ENCODE peak calls at places on chromosomes 4 and X, in five cellular contexts. One of them, this sample, is unnamed.

GRCh38 chrX:1535241-1536041 is 1.5 kb downstream of the P2RY8 start:
- DNase-seq in K562: no peak
- DNase-seq in HepG2: no peak
- DNase-seq in H1: no peak
- DNase-seq in ovary: peak
- DNase-seq in this sample: no peak

GRCh38 chr4:151095142-151095541 is 4.3 kb upstream of the RPS3A start:
- DNase-seq in ovary: no peak
- DNase-seq in HepG2: no peak
- DNase-seq in K562: no peak
- DNase-seq in H1: no peak
- DNase-seq in this sample: no peak

GRCh38 chr4:152045781-152046571 is 285.2 kb upstream of the GATB start:
- DNase-seq in H1: peak
- DNase-seq in K562: peak
- DNase-seq in ovary: peak
- DNase-seq in HepG2: peak
- DNase-seq in this sample: no peak

GRCh38 chrX:69299271-69299670 is 134.0 kb upstream of the PJA1 start:
- DNase-seq in HepG2: no peak
- DNase-seq in K562: no peak
- DNase-seq in H1: no peak
- DNase-seq in ovary: no peak
- DNase-seq in this sample: no peak

GRCh38 chr4:88661724-88662123 is 35.9 kb downstream of the NAP1L5 start:
- DNase-seq in K562: no peak
- DNase-seq in H1: no peak
- DNase-seq in HepG2: no peak
- DNase-seq in ovary: no peak
- DNase-seq in this sample: no peak

GRCh38 chrX:154396948-154397887 is 959 bp upstream of the RPL10 start:
- DNase-seq in HepG2: peak
- DNase-seq in K562: peak
- DNase-seq in ovary: peak
- DNase-seq in H1: no peak
- DNase-seq in this sample: peak

GRCh38 chr4:72900952-72901351 is 168.6 kb downstream of the COX18 start:
- DNase-seq in ovary: no peak
- DNase-seq in H1: no peak
- DNase-seq in HepG2: no peak
- DNase-seq in K562: no peak
- DNase-seq in this sample: no peak

GRCh38 chr4:161356351-161356750 is 807.4 kb downstream of the FSTL5 start:
- DNase-seq in HepG2: no peak
- DNase-seq in K562: no peak
- DNase-seq in H1: no peak
- DNase-seq in ovary: no peak
- DNase-seq in this sample: no peak

GRCh38 chrX:123854329-123854728 is 5.5 kb upstream of the XIAP start:
- DNase-seq in H1: no peak
- DNase-seq in ovary: no peak
- DNase-seq in K562: no peak
- DNase-seq in HepG2: no peak
- DNase-seq in this sample: no peak

GRCh38 chrX:41351923-41352322 is 18.0 kb downstream of the DDX3X start:
- DNase-seq in K562: no peak
- DNase-seq in HepG2: no peak
- DNase-seq in H1: no peak
- DNase-seq in ovary: no peak
- DNase-seq in this sample: no peak

GRCh38 chr4:39433878-39434492 is 24.7 kb downstream of the RPL9 start:
- DNase-seq in H1: no peak
- DNase-seq in ovary: no peak
- DNase-seq in K562: no peak
- DNase-seq in HepG2: no peak
- DNase-seq in this sample: no peak

GRCh38 chrX:123773258-123773978 is 40.6 kb upstream of the THOC2 start:
- DNase-seq in H1: no peak
- DNase-seq in ovary: no peak
- DNase-seq in HepG2: no peak
- DNase-seq in K562: no peak
- DNase-seq in this sample: no peak

DNA sequence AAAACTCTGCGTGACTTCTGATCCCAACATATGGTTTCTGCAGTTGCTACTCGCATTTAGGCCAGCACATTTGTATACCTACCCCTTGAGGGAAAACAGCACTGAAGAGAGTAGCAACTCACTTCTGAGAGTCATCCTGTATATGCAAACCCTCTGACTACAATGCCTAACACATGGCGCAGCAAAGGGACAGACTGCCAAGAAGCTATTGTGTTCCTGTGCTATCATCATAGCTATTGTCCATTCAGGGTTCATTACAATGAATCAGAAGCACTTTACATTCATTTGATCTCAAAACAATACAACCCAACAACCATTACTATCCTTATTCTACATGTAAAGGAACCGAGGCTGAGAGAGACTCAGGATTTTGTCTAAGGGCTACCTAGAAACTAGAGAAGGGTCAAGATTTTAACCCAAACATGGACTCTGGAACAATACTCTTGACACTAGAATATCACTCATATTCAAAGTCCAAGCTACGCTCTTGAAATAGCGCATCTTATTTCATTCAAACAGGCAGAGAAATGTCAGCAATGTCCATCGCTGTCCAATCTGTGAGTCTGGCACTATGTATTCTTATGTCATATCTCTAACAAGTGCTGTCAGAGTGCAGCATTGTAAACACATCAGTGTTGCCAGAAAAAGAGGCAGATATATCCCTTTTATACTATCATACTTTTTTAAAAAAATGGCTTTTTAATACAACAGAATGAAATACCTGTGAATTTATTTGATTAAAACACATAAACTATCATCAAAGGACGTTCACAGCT is 173.6 kb downstream of the CORIN start:
- DNase-seq in K562: no peak
- DNase-seq in H1: no peak
- DNase-seq in HepG2: no peak
- DNase-seq in ovary: no peak
- DNase-seq in this sample: no peak
- TF ChIP-seq EP300 in K562: no peak
- TF ChIP-seq EP300 in H1: no peak
- TF ChIP-seq EP300 in HepG2: no peak
- TF ChIP-seq EP300 in ovary: no peak
- TF ChIP-seq EP300 in this sample: no peak

GRCh38 chr4:25878676-25879075 is 15.9 kb upstream of the SEL1L3 start:
- DNase-seq in K562: no peak
- DNase-seq in H1: no peak
- DNase-seq in HepG2: no peak
- DNase-seq in ovary: no peak
- DNase-seq in this sample: no peak
- TF ChIP-seq EP300 in K562: no peak
- TF ChIP-seq EP300 in H1: no peak
- TF ChIP-seq EP300 in HepG2: no peak
- TF ChIP-seq EP300 in ovary: no peak
- TF ChIP-seq EP300 in this sample: no peak

DNA sequence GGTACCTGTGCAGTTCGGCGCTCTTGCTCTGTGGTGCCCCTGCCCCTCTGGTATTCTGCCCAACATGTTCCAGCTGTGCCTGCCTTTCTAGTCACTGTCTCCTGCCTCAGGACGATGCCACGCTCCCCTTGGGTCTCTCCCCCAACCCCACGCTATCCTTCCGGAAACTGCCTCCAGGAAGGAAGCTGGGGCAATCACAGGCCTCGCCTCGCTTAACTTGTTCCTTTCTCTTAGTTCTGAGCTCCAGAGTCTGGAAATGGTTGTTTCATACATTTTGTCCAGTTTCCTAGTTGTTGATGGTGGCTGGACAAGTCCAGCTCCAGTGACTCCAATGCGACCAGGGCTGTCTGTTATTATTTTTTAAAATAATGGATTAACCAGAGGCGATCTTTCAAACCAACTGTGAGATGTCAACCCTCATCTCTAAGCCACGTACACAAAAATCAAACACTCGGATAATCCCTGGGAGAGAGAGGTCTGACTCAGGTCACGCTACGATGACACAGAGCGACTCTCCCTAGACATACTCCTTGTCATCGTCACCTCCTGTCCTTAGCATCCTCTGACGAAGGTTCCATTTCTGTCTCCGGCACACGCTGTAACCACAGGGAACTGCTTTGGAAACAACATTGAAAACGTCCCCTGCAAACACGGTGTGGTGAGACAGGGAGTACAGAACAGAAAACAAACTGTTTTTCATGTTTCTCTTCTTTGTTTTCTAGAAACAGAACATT is 62.5 kb downstream of the ABLIM2 start:
- DNase-seq in H1: no peak
- DNase-seq in K562: no peak
- DNase-seq in ovary: no peak
- DNase-seq in HepG2: no peak
- DNase-seq in this sample: no peak
- TF ChIP-seq EP300 in H1: no peak
- TF ChIP-seq EP300 in K562: no peak
- TF ChIP-seq EP300 in ovary: no peak
- TF ChIP-seq EP300 in HepG2: no peak
- TF ChIP-seq EP300 in this sample: no peak

GRCh38 chr4:186516287-186516686 is 39.1 kb downstream of the MTNR1A start:
- DNase-seq in H1: no peak
- DNase-seq in K562: no peak
- DNase-seq in HepG2: no peak
- DNase-seq in ovary: no peak
- DNase-seq in this sample: no peak

GRCh38 chr4:186514271-186514950 is 41.0 kb downstream of the MTNR1A start:
- DNase-seq in ovary: no peak
- DNase-seq in K562: no peak
- DNase-seq in H1: no peak
- DNase-seq in HepG2: no peak
- DNase-seq in this sample: no peak
- TF ChIP-seq EP300 in ovary: no peak
- TF ChIP-seq EP300 in K562: no peak
- TF ChIP-seq EP300 in H1: no peak
- TF ChIP-seq EP300 in HepG2: no peak
- TF ChIP-seq EP300 in this sample: no peak

DNA sequence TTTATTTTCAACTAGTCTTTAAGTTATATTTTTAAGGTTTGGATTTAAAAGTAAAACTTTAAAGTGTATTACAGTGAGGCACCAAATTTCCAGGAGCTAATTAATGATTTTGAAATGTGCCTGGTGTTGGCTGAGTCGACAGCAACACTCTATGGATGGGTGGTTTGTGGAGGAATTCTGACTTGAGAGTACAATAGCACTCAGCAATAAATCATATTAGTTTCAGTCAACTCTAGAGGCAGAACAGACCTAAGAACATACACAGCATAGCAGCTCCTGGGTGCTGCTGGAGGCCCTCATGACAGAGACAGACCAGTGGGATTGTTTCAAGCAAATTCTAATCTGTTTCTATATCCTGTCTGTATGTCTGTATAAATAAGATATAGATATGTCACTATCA is 673.4 kb downstream of the TRIML1 start:
- DNase-seq in HepG2: no peak
- DNase-seq in ovary: no peak
- DNase-seq in K562: no peak
- DNase-seq in H1: no peak
- DNase-seq in this sample: no peak
- TF ChIP-seq EP300 in HepG2: no peak
- TF ChIP-seq EP300 in ovary: no peak
- TF ChIP-seq EP300 in K562: no peak
- TF ChIP-seq EP300 in H1: no peak
- TF ChIP-seq EP300 in this sample: no peak

GRCh38 chr4:178083968-178084367 is 641.7 kb upstream of the AGA start:
- DNase-seq in HepG2: no peak
- DNase-seq in ovary: no peak
- DNase-seq in K562: no peak
- DNase-seq in H1: no peak
- DNase-seq in this sample: no peak
- TF ChIP-seq EP300 in HepG2: no peak
- TF ChIP-seq EP300 in ovary: no peak
- TF ChIP-seq EP300 in K562: no peak
- TF ChIP-seq EP300 in H1: no peak
- TF ChIP-seq EP300 in this sample: no peak

GRCh38 chr4:139986621-139987510 is 167.1 kb downstream of the MAML3 start:
- DNase-seq in ovary: no peak
- DNase-seq in K562: no peak
- DNase-seq in H1: no peak
- DNase-seq in HepG2: no peak
- DNase-seq in this sample: no peak
- TF ChIP-seq EP300 in ovary: no peak
- TF ChIP-seq EP300 in K562: no peak
- TF ChIP-seq EP300 in H1: no peak
- TF ChIP-seq EP300 in HepG2: no peak
- TF ChIP-seq EP300 in this sample: no peak

GRCh38 chr4:141486375-141486997 is 149.9 kb upstream of the IL15 start:
- DNase-seq in H1: no peak
- DNase-seq in HepG2: no peak
- DNase-seq in ovary: no peak
- DNase-seq in K562: no peak
- DNase-seq in this sample: no peak

DNA sequence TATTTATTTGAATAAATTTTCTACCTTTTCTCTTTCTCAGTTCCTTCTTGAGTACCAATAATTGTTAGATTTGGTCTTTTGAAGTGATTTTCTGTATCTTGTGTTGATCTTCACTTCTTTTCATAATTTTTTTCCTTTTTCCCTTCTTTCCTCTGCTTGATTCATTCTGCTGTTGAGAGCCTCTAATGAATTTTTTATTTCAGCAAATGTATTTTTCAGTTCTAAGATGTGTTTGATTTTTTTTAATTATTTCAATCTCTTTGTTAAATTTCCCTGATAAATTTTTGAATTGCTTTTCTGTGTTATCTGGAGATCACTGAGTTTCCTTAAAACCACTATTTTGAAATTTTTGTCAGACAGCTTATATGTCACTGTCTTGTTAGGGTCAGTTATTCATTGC is 155.4 kb upstream of the IL15 start:
- DNase-seq in HepG2: no peak
- DNase-seq in ovary: no peak
- DNase-seq in H1: no peak
- DNase-seq in K562: no peak
- DNase-seq in this sample: no peak
- TF ChIP-seq EP300 in HepG2: no peak
- TF ChIP-seq EP300 in ovary: no peak
- TF ChIP-seq EP300 in H1: no peak
- TF ChIP-seq EP300 in K562: no peak
- TF ChIP-seq EP300 in this sample: no peak

DNA sequence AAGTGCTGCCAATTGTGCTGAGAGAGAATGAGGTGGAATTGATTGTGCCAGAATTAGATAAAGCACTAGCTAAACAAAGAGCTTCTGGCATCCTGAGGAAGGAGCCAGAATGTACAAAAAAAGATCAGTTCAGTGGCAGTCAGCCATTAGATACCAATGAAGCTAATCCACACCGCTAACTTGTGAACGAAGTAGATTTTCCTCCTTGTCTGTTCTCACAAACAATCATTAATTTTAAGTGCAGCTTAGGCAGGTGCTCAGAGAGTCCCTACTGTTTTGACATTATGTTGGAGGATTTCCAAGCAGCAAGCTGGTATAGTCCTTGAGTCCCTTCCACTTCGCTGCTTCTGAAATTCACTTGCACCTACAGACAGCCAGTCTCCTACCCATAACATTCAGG is 617.4 kb downstream of the CENPC start:
- DNase-seq in K562: no peak
- DNase-seq in HepG2: no peak
- DNase-seq in H1: no peak
- DNase-seq in ovary: no peak
- DNase-seq in this sample: no peak
- TF ChIP-seq EP300 in K562: no peak
- TF ChIP-seq EP300 in HepG2: no peak
- TF ChIP-seq EP300 in H1: no peak
- TF ChIP-seq EP300 in ovary: no peak
- TF ChIP-seq EP300 in this sample: no peak